ENCODE peak calls at places on chromosome X, in eight cellular contexts. B is esophagus squamous epithelium; D is endodermal cell; R is CD8-positive, alpha-beta memory T cell; X is left lung; O is heart right ventricle; W is astrocyte of the spinal cord; F is tibial nerve. L is an unnamed sample.

GRCh38 chrX:41478397-41478911 is 31.3 kb downstream of the NYX start:
- DNase-seq in B (no peak), O (no peak), D (peak), X (no peak), W (no peak), F (no peak), R (no peak), L (no peak)

GRCh38 chrX:138191998-138192397 is 519.5 kb downstream of the FGF13 start:
- DNase-seq in O (no peak), X (no peak), B (no peak), F (peak), R (no peak), W (peak), D (peak), L (peak)

GRCh38 chrX:78124304-78124703 is 15.1 kb downstream of the TAF9B start:
- DNase-seq in R (no peak), W (no peak), F (no peak), D (no peak), X (no peak), O (no peak), B (no peak), L (no peak)

GRCh38 chrX:126552313-126553022 is at the start of gene DCAF12L1:
- DNase-seq in W (no peak), B (no peak), X (peak), F (no peak), O (peak), R (no peak), D (peak), L (no peak)

GRCh38 chrX:130485870-130486269 is 84.1 kb downstream of the RBMX2 start:
- DNase-seq in D (no peak), F (no peak), O (no peak), W (no peak), R (no peak), B (no peak), X (no peak), L (no peak)

GRCh38 chrX:42755820-42756219 is 22.1 kb downstream of the PPP1R2C start:
- DNase-seq in B (no peak), X (peak), D (no peak), O (peak), W (peak), F (peak), R (no peak), L (no peak)

GRCh38 chrX:110853610-110854009 is 58.0 kb upstream of the CHRDL1 start:
- DNase-seq in O (no peak), X (no peak), R (no peak), F (peak), B (no peak), W (peak), D (peak), L (peak)

GRCh38 chrX:39857780-39858179 is 240.0 kb downstream of the BCOR start:
- DNase-seq in X (no peak), O (no peak), F (no peak), R (no peak), D (no peak), B (no peak), W (no peak), L (no peak)

GRCh38 chrX:153735274-153735673 is 10.6 kb downstream of the ABCD1 start:
- DNase-seq in D (no peak), W (no peak), R (no peak), X (no peak), O (no peak), B (no peak), F (no peak), L (no peak)

GRCh38 chrX:84363054-84363453 is 139.2 kb downstream of the HDX start:
- DNase-seq in D (no peak), W (no peak), B (no peak), R (no peak), F (no peak), X (no peak), O (no peak), L (no peak)

GRCh38 chrX:21176927-21177571 is 197.2 kb upstream of the CNKSR2 start:
- DNase-seq in X (no peak), W (peak), O (no peak), F (no peak), B (no peak), R (no peak), D (no peak), L (no peak)

GRCh38 chrX:155880586-155881157 is 473 bp upstream of the VAMP7 start:
- DNase-seq in O (no peak), R (no peak), D (no peak), X (no peak), W (no peak), F (no peak), B (no peak), L (no peak)

GRCh38 chrX:53312946-53313745 is 31.8 kb upstream of the IQSEC2 start:
- DNase-seq in D (peak), O (peak), B (no peak), X (no peak), R (peak), F (peak), W (peak), L (peak)

GRCh38 chrX:51893931-51894696 is 691 bp downstream of the MAGED1 start:
- DNase-seq in X (peak), B (no peak), W (peak), D (peak), R (no peak), O (no peak), F (no peak), L (peak)

GRCh38 chrX:154333837-154334271 is 38.3 kb downstream of the TKTL1 start:
- DNase-seq in B (no peak), W (no peak), D (no peak), R (no peak), X (no peak), F (no peak), O (no peak), L (no peak)

GRCh38 chrX:123450217-123450616 is 266.1 kb downstream of the GRIA3 start:
- DNase-seq in F (no peak), R (no peak), X (no peak), O (no peak), W (no peak), B (no peak), D (peak), L (no peak)

GRCh38 chrX:10254746-10255145 is 98.0 kb downstream of the CLCN4 start:
- DNase-seq in O (no peak), R (no peak), D (no peak), B (no peak), W (no peak), F (no peak), X (no peak), L (no peak)

GRCh38 chrX:72121381-72121780 is 10.3 kb downstream of the RTL5 start:
- DNase-seq in O (peak), X (peak), W (peak), D (peak), F (peak), B (peak), R (peak), L (no peak)

GRCh38 chrX:11111038-11111851 is at the start of gene HCCS:
- DNase-seq in D (peak), F (peak), X (peak), W (peak), R (peak), O (peak), B (peak), L (peak)

GRCh38 chrX:103630171-103630511 is 1.4 kb downstream of the TCEAL1 start:
- DNase-seq in X (no peak), F (no peak), B (no peak), R (no peak), D (no peak), W (no peak), O (no peak), L (no peak)

GRCh38 chrX:95629737-95630136 is 1054.9 kb upstream of the DIAPH2 start:
- DNase-seq in X (no peak), O (no peak), B (no peak), F (no peak), R (no peak), D (no peak), W (peak), L (no peak)

GRCh38 chrX:11791090-11791489 is 33.1 kb downstream of the MSL3 start:
- DNase-seq in X (no peak), F (no peak), R (no peak), O (no peak), W (no peak), B (no peak), D (no peak), L (no peak)

GRCh38 chrX:112094729-112095128 is 12.2 kb upstream of the TRPC5 start:
- DNase-seq in B (no peak), X (no peak), O (no peak), D (no peak), F (no peak), W (no peak), R (no peak), L (no peak)

GRCh38 chrX:153460826-153461225 is 9.6 kb downstream of the HAUS7 start:
- DNase-seq in O (peak), R (peak), D (peak), F (no peak), B (no peak), X (no peak), W (peak), L (no peak)

GRCh38 chrX:133792198-133792953 is 193.0 kb downstream of the GPC3 start:
- DNase-seq in B (peak), F (peak), W (peak), R (peak), X (no peak), D (peak), O (peak), L (peak)

GRCh38 chrX:45781901-45782553 is 581.4 kb upstream of the DIPK2B start:
- DNase-seq in X (no peak), O (no peak), R (no peak), B (no peak), W (peak), F (no peak), D (no peak), L (peak)

GRCh38 chrX:40262641-40263560 is 165.1 kb upstream of the BCOR start:
- DNase-seq in D (no peak), O (no peak), W (peak), B (no peak), F (no peak), R (no peak), X (no peak), L (no peak)

GRCh38 chrX:72348247-72348979 is 42.7 kb upstream of the CITED1 start:
- DNase-seq in R (no peak), B (no peak), X (no peak), W (no peak), D (no peak), F (no peak), O (no peak), L (no peak)

GRCh38 chrX:145735036-145735435 is 82.6 kb upstream of the SLITRK2 start:
- DNase-seq in W (peak), D (no peak), F (no peak), B (no peak), R (no peak), O (no peak), X (no peak), L (no peak)

GRCh38 chrX:123493857-123494256 is 239.0 kb downstream of the THOC2 start:
- DNase-seq in R (no peak), W (no peak), B (no peak), O (no peak), X (no peak), D (no peak), F (no peak), L (no peak)

GRCh38 chrX:53674581-53674980 is 11.9 kb downstream of the HUWE1 start:
- DNase-seq in D (no peak), F (no peak), R (no peak), X (no peak), W (no peak), B (no peak), O (no peak), L (no peak)

GRCh38 chrX:111823068-111823467 is 52.9 kb upstream of the TRPC5OS start:
- DNase-seq in W (no peak), R (no peak), F (no peak), X (no peak), B (no peak), O (no peak), D (peak), L (peak)

GRCh38 chrX:128699716-128700285 is 647.6 kb upstream of the ACTRT1 start:
- DNase-seq in O (no peak), D (no peak), R (no peak), F (no peak), W (no peak), B (no peak), X (no peak), L (no peak)

GRCh38 chrX:2710041-2710471 is 19.0 kb downstream of the CD99 start:
- DNase-seq in D (peak), O (no peak), R (no peak), W (peak), X (no peak), F (no peak), B (no peak), L (no peak)

GRCh38 chrX:96386981-96387380 is 297.7 kb upstream of the DIAPH2 start:
- DNase-seq in O (no peak), W (no peak), F (no peak), B (no peak), R (no peak), X (no peak), D (no peak), L (no peak)

GRCh38 chrX:130719399-130719798 is 183.6 kb downstream of the ENOX2 start:
- DNase-seq in D (no peak), O (no peak), W (no peak), X (no peak), F (no peak), B (no peak), R (no peak), L (no peak)

GRCh38 chrX:56995271-56995994 is at the start of gene SPIN3:
- DNase-seq in F (peak), B (peak), O (peak), D (peak), X (peak), R (peak), W (peak), L (peak)

GRCh38 chrX:125402807-125403206 is 83.1 kb downstream of the TEX13C start:
- DNase-seq in B (no peak), D (no peak), O (no peak), W (no peak), R (no peak), F (no peak), X (no peak), L (no peak)

GRCh38 chrX:44092778-44093177 is 119.6 kb upstream of the NDP start:
- DNase-seq in F (no peak), O (no peak), W (no peak), X (no peak), R (no peak), D (no peak), B (no peak), L (no peak)

GRCh38 chrX:72393836-72394517 is 88.3 kb upstream of the CITED1 start:
- DNase-seq in F (no peak), W (no peak), B (no peak), O (no peak), R (no peak), X (no peak), D (no peak), L (no peak)